ENCODE peak calls at places on chromosomes 7 and 10, in four cellular contexts. C is stimulated activated CD8-positive, alpha-beta memory T cell treated with anti-CD3 and anti-CD28 coated beads, Interleukin-7, amount 100 ng/mL, for 24 hours; N is upper lobe of right lung; F is CD14-positive monocyte. H is an unnamed sample.

GRCh38 chr10:35605191-35605590 is at the start of gene GJD4:
- DNase-seq in C (no peak), N (no peak), F (no peak), H (no peak)

GRCh38 chr10:35635576-35635975 is 6.5 kb downstream of the FZD8 start:
- DNase-seq in C (no peak), F (no peak), N (no peak), H (peak; percentile 13)

GRCh38 chr7:151694828-151695580 is 175.3 kb upstream of the RHEB start:
- DNase-seq in F (no peak), N (no peak), C (no peak), H (no peak)

GRCh38 chr10:131269776-131270460 is 41.6 kb downstream of the TCERG1L start:
- DNase-seq in C (no peak), N (no peak), F (no peak), H (no peak)

GRCh38 chr7:7176421-7177043 is 5.8 kb upstream of the C1GALT1 start:
- DNase-seq in F (no peak), C (no peak), N (no peak), H (peak; percentile 94)

GRCh38 chr10:89216056-89216455 is 8.9 kb upstream of the CH25H start:
- DNase-seq in F (no peak), N (no peak), C (no peak), H (no peak)

GRCh38 chr7:128266891-128267839 is 26.1 kb downstream of the LEP start:
- DNase-seq in C (no peak), F (no peak), N (peak; percentile 63), H (peak; percentile 87)

GRCh38 chr10:58755688-58756087 is 243.0 kb downstream of the BICC1 start:
- DNase-seq in C (no peak), N (no peak), F (no peak), H (peak; percentile 67)

GRCh38 chr10:73332379-73332778 is 26.3 kb downstream of the CFAP70 start:
- DNase-seq in F (no peak), C (no peak), N (no peak), H (no peak)

GRCh38 chr7:79227035-79227434 is 226.4 kb downstream of the MAGI2 start:
- DNase-seq in C (no peak), F (no peak), N (no peak), H (peak; percentile 20)

GRCh38 chr10:96512997-96513685 is 585 bp downstream of the TLL2 start:
- DNase-seq in N (no peak), F (no peak), C (no peak), H (no peak)

GRCh38 chr7:47472444-47473157 is 109.3 kb downstream of the TNS3 start:
- DNase-seq in C (no peak), F (no peak), N (no peak), H (no peak)

GRCh38 chr10:4941540-4942330 is 21.5 kb upstream of the AKR1C1 start:
- DNase-seq in F (no peak), C (no peak), N (no peak), H (no peak)

GRCh38 chr10:4546500-4546899 is 279.5 kb upstream of the AKR1E2 start:
- DNase-seq in C (no peak), N (no peak), F (no peak), H (no peak)

GRCh38 chr7:44565097-44565794 is 8.5 kb downstream of the DDX56 start:
- DNase-seq in N (peak; percentile 83), F (no peak), C (peak; percentile 31), H (peak; percentile 42)

GRCh38 chr10:53978292-53978691 is 822.7 kb downstream of the PCDH15 start:
- DNase-seq in C (no peak), F (no peak), N (no peak), H (no peak)

GRCh38 chr10:91632671-91633550 is at the start of gene PPP1R3C:
- DNase-seq in F (no peak), C (peak; percentile 4), N (peak; percentile 90), H (peak; percentile 98)

GRCh38 chr7:84677386-84677785 is 482.8 kb upstream of the SEMA3A start:
- DNase-seq in C (no peak), F (no peak), N (no peak), H (no peak)